ENCODE peak calls at places on chromosomes 5 and 9, in nine cellular contexts. Z, B, N, Y, C, I, A, H and E are unnamed samples.

GRCh38 chr9:114233806-114234205 is 78.5 kb downstream of the COL27A1 start:
- DNase-seq in Y (no peak), B (no peak), H (no peak), C (no peak), Z (no peak), N (peak), A (no peak), I (no peak), E (no peak)

GRCh38 chr5:78811121-78811832 is 162.7 kb upstream of the LHFPL2 start:
- DNase-seq in C (no peak), A (no peak), N (no peak), Z (no peak), I (no peak), Y (no peak), B (no peak), H (no peak), E (no peak)

GRCh38 chr9:20358201-20358600 is 264.1 kb downstream of the MLLT3 start:
- DNase-seq in A (no peak), B (peak), I (no peak), Y (no peak), Z (peak), H (no peak), N (no peak), C (no peak), E (no peak)

GRCh38 chr9:106284300-106284699 is 578.7 kb upstream of the ZNF462 start:
- DNase-seq in C (no peak), Y (no peak), B (no peak), Z (peak), I (no peak), N (no peak), H (no peak), A (no peak), E (peak)

GRCh38 chr9:90926920-90927319 is 125.3 kb downstream of the SYK start:
- DNase-seq in H (no peak), Y (no peak), A (no peak), B (no peak), Z (no peak), I (no peak), N (no peak), C (no peak), E (no peak)

GRCh38 chr5:150801117-150801927 is 22.8 kb downstream of the SMIM3 start:
- DNase-seq in Z (peak), A (no peak), B (peak), I (no peak), H (peak), Y (peak), C (no peak), N (no peak), E (peak)

GRCh38 chr9:16921855-16922254 is 51.4 kb upstream of the BNC2 start:
- DNase-seq in I (no peak), B (no peak), Y (no peak), A (no peak), N (no peak), H (no peak), C (no peak), Z (peak), E (no peak)

GRCh38 chr9:112572416-112572815 is 85.8 kb downstream of the KIAA1958 start:
- DNase-seq in N (no peak), I (no peak), C (no peak), H (no peak), A (no peak), Y (no peak), B (no peak), Z (no peak), E (no peak)

GRCh38 chr5:39169081-39169480 is 50.3 kb downstream of the FYB1 start:
- DNase-seq in N (no peak), A (no peak), Z (no peak), B (peak), H (no peak), Y (no peak), I (no peak), C (no peak), E (no peak)

GRCh38 chr9:137306546-137307254 is 4.6 kb upstream of the NRARP start:
- DNase-seq in H (no peak), Y (no peak), A (no peak), N (peak), B (no peak), C (peak), Z (no peak), I (no peak), E (peak)

GRCh38 chr5:31680528-31680927 is 41.6 kb downstream of the PDZD2 start:
- DNase-seq in Z (no peak), B (no peak), A (no peak), H (no peak), Y (no peak), C (no peak), I (no peak), N (no peak), E (no peak)

GRCh38 chr5:134451618-134452505 is 40.2 kb upstream of the CDKN2AIPNL start:
- DNase-seq in Z (peak), A (no peak), H (no peak), B (peak), Y (no peak), N (peak), I (no peak), C (no peak), E (no peak)

GRCh38 chr5:141850183-141850768 is 27.9 kb downstream of the PCDH1 start:
- DNase-seq in Y (peak), A (no peak), I (no peak), H (no peak), B (peak), C (no peak), N (no peak), Z (peak), E (no peak)

GRCh38 chr5:96123418-96123817 is 161.8 kb upstream of the ELL2 start:
- DNase-seq in I (no peak), B (no peak), N (no peak), H (no peak), A (no peak), Y (no peak), Z (no peak), C (no peak), E (no peak)